ENCODE peak calls at places on chromosomes 2 and 18, in six cellular contexts. B, F, M, R, Q and E are unnamed samples.

GRCh38 chr18:74248189-74248975 is 43.4 kb downstream of the CYB5A start:
- DNase-seq in Q (no peak), B (no peak), F (no peak), R (peak; percentile 20), M (no peak), E (no peak)

GRCh38 chr2:182241936-182242335 is 184.9 kb downstream of the PDE1A start:
- DNase-seq in Q (no peak), R (no peak), F (no peak), M (no peak), B (no peak), E (no peak)

GRCh38 chr2:69625078-69625788 is 18.3 kb downstream of the AAK1 start:
- DNase-seq in F (peak; percentile 30), Q (peak; percentile 28), M (no peak), B (no peak), R (no peak), E (no peak)

GRCh38 chr2:112629823-112630222 is 15.9 kb upstream of the SLC20A1 start:
- DNase-seq in Q (no peak), R (no peak), M (no peak), B (no peak), F (no peak), E (no peak)

GRCh38 chr2:217934321-217935131 is 68.3 kb downstream of the TNS1 start:
- DNase-seq in F (peak; percentile 66), B (no peak), M (no peak), Q (no peak), R (no peak), E (no peak)

GRCh38 chr18:48545690-48546365 is 7.0 kb downstream of the CTIF start:
- DNase-seq in M (peak; percentile 78), Q (peak; percentile 64), R (no peak), B (no peak), F (peak; percentile 84), E (no peak)

GRCh38 chr2:98465456-98466201 is 21.0 kb downstream of the INPP4A start:
- DNase-seq in F (no peak), B (peak; percentile 90), Q (peak; percentile 48), R (no peak), M (no peak), E (peak; percentile 90)

GRCh38 chr2:30265441-30266015 is 34.2 kb downstream of the LBH start:
- DNase-seq in B (no peak), F (no peak), R (no peak), Q (no peak), M (no peak), E (no peak)

GRCh38 chr18:74420491-74420890 is 36.6 kb downstream of the DIPK1C start:
- DNase-seq in F (peak; percentile 54), M (no peak), R (no peak), Q (no peak), B (no peak), E (no peak)

GRCh38 chr2:160837416-160837815 is 322.8 kb upstream of the TANK start:
- DNase-seq in R (no peak), Q (no peak), B (no peak), F (no peak), M (no peak), E (no peak)

GRCh38 chr2:24793752-24794477 is 690 bp downstream of the CENPO start:
- DNase-seq in Q (peak; percentile 19), M (no peak), R (no peak), F (no peak), B (no peak), E (no peak)